ENCODE peak calls at places on chromosomes 12 and 14, in ten cellular contexts. R is IMR-90; K is CD8-positive, alpha-beta T cell; O is A549; B is fibroblast of pulmonary artery; A is mucosa of descending colon; M is astrocyte; L is left ventricle myocardium inferior; N is heart right ventricle; P is Peyer's patch. I is an unnamed sample.

GRCh38 chr14:106657460-106657859 is 1131.1 kb downstream of the TMEM121 start:
- DNase-seq in R (no peak), K (peak), O (no peak), B (no peak), A (no peak), M (no peak), L (no peak), N (no peak), P (peak), I (no peak)

GRCh38 chr12:25812295-25812694 is 146.2 kb upstream of the RASSF8 start:
- DNase-seq in R (no peak), K (no peak), O (no peak), B (no peak), A (no peak), M (no peak), L (no peak), N (no peak), P (no peak), I (no peak)

GRCh38 chr12:117501470-117501869 is 140.0 kb upstream of the NOS1 start:
- DNase-seq in R (no peak), K (no peak), O (no peak), B (no peak), A (no peak), M (no peak), L (peak), N (peak), P (no peak), I (no peak)

GRCh38 chr12:88946377-88946997 is 366.2 kb upstream of the KITLG start:
- DNase-seq in R (peak), K (no peak), O (no peak), B (peak), A (no peak), M (peak), L (no peak), N (no peak), P (no peak), I (peak)

GRCh38 chr14:65098586-65098985 is 3.7 kb downstream of the MAX start:
- DNase-seq in R (peak), K (no peak), O (no peak), B (peak), A (no peak), M (no peak), L (no peak), N (no peak), P (no peak), I (peak)

GRCh38 chr14:63193236-63193635 is 11.0 kb upstream of the RHOJ start:
- DNase-seq in R (no peak), K (no peak), O (no peak), B (no peak), A (no peak), M (no peak), L (no peak), N (no peak), P (no peak), I (no peak)

GRCh38 chr12:5259523-5259922 is 172.4 kb upstream of the NTF3 start:
- DNase-seq in R (peak), K (no peak), O (no peak), B (no peak), A (no peak), M (peak), L (no peak), N (no peak), P (no peak), I (no peak)

GRCh38 chr14:31943861-31944255 is 133.2 kb upstream of the ARHGAP5 start:
- DNase-seq in R (no peak), K (no peak), O (no peak), B (no peak), A (no peak), M (no peak), L (no peak), N (no peak), P (no peak), I (no peak)

GRCh38 chr14:93980464-93981201 is 4.3 kb upstream of the ASB2 start:
- DNase-seq in R (peak), K (no peak), O (no peak), B (no peak), A (no peak), M (peak), L (peak), N (peak), P (no peak), I (peak)

GRCh38 chr14:80445605-80446004 is 234.3 kb upstream of the DIO2 start:
- DNase-seq in R (no peak), K (no peak), O (no peak), B (no peak), A (no peak), M (no peak), L (no peak), N (no peak), P (no peak), I (no peak)

GRCh38 chr12:112664569-112664968 is 127.0 kb upstream of the RPH3A start:
- DNase-seq in R (no peak), K (no peak), O (peak), B (peak), A (no peak), M (no peak), L (no peak), N (no peak), P (no peak), I (peak)

GRCh38 chr12:24776856-24777255 is 172.0 kb downstream of the BCAT1 start:
- DNase-seq in R (no peak), K (no peak), O (no peak), B (peak), A (no peak), M (no peak), L (no peak), N (no peak), P (no peak), I (peak)

GRCh38 chr14:28902930-28903329 is 136.3 kb downstream of the FOXG1 start:
- DNase-seq in R (no peak), K (no peak), O (no peak), B (no peak), A (no peak), M (no peak), L (no peak), N (no peak), P (no peak), I (no peak)

GRCh38 chr12:78802593-78802992 is 62.0 kb upstream of the SYT1 start:
- DNase-seq in R (peak), K (no peak), O (peak), B (peak), A (no peak), M (peak), L (no peak), N (no peak), P (no peak), I (peak)

DNA sequence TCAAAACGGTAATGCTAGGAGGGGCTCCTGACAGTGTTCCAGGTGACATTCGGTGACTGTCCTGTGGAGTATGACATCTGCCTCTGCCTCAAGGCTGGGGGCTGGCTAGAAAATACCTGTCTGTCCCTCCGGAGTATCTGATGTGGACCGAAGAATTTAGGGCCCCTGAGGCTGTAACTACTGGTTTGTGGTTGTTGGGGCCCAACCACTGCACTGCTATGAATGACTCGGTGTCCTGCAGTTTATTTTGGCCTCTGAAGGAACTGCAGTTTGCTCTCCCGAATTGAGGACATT is 198.9 kb upstream of the CAND1 start:
- DNase-seq in R (no peak), K (no peak), O (no peak), B (no peak), A (no peak), M (no peak), L (no peak), N (no peak), P (no peak), I (no peak)
- H3K4me3 ChIP-seq in R (no peak), K (no peak), O (peak), B (no peak), A (no peak), M (peak), L (peak), N (no peak), P (no peak), I (no peak)

DNA sequence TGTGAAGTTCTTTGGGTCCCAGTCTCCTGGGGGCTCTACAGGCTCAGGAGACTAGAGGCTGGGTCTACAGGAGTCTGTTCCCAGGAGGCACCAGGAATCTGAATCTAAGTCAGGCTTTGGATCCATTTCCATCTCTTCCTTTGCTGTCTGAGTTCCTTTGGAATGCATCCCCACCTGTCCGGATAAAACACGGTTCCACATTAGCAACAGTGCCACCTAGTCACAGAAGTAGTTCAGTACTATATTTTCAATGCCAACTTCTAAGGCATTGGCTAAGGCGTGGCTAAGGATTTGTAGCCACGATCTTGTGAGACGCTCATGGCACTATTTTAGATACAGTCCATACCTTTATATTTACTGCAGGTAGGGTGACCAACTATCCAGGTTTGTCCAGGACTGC is 15.1 kb downstream of the ZC2HC1C start:
- DNase-seq in R (no peak), K (no peak), O (no peak), B (peak), A (no peak), M (no peak), L (no peak), N (no peak), P (no peak), I (no peak)
- TF ChIP-seq CTCF in R (no peak), K (no peak), O (peak), B (no peak), A (no peak), M (no peak), L (peak), N (peak), P (peak), I (peak)

DNA sequence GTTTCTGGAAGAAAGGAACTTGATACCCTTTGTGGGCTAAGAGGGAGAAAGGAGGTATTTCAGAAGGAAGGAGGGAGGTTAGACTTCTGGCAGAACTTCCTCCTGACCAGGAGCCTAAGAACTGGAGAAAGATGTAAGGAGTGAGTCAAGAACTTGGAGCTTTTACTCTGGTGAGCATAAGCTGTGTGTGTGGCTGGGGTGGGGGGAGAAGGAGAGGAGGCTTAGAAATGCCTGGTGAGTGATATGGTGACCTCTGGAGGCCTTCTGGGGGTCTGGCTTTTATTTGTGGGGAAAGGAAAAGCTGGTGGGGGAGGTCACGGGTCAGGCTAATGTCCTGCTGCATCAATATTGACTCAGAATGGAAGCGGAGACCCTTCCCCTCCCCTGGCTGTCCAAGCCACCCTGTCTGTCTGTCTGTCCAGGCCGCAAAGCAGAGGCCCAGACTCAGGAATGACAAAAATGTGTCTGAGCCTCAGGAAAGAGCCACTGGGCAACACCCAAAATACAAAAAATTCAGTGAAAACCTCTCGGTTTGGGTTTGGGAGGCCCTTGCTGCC is 4.8 kb downstream of the LRP1 start:
- DNase-seq in R (peak), K (no peak), O (no peak), B (no peak), A (no peak), M (peak), L (no peak), N (no peak), P (no peak), I (peak)
- H3K4me3 ChIP-seq in R (no peak), K (no peak), O (no peak), B (peak), A (no peak), M (peak), L (peak), N (peak), P (no peak), I (peak)

GRCh38 chr14:85195872-85196477 is 334.0 kb upstream of the FLRT2 start:
- DNase-seq in R (peak), K (no peak), O (peak), B (peak), A (no peak), M (no peak), L (no peak), N (no peak), P (no peak), I (peak)
- TF ChIP-seq CTCF in R (peak), K (no peak), O (peak), B (peak), A (no peak), M (peak), L (peak), N (peak), P (no peak), I (peak)

GRCh38 chr12:99985631-99986030 is 895 bp upstream of the ANKS1B start:
- DNase-seq in R (no peak), K (no peak), O (no peak), B (no peak), A (no peak), M (no peak), L (no peak), N (no peak), P (no peak), I (no peak)
- H3K4me3 ChIP-seq in R (no peak), K (no peak), O (peak), B (no peak), A (no peak), M (peak), L (peak), N (peak), P (no peak), I (peak)

DNA sequence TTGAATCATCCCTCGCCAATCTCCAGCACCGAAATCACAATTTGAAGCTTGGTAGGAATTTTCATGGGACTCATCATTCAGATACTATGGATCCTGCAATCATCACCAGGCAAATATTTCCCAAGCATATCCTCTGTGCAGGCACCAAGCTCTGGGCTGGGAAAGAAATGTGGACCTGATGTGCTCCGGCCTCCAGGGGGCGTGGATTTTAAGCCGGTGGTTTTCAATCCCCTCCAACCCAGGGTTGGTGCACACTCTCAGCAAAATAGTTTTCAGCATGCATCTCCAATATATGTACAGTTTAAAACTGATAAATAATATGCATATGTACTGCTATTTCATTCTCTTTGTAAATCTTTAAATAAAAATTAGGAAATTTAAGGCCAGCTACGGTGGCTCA is 98.9 kb downstream of the RBM19 start:
- DNase-seq in R (peak), K (no peak), O (peak), B (peak), A (no peak), M (no peak), L (no peak), N (no peak), P (no peak), I (peak)
- TF ChIP-seq CTCF in R (peak), K (no peak), O (peak), B (peak), A (no peak), M (peak), L (peak), N (peak), P (no peak), I (peak)

DNA sequence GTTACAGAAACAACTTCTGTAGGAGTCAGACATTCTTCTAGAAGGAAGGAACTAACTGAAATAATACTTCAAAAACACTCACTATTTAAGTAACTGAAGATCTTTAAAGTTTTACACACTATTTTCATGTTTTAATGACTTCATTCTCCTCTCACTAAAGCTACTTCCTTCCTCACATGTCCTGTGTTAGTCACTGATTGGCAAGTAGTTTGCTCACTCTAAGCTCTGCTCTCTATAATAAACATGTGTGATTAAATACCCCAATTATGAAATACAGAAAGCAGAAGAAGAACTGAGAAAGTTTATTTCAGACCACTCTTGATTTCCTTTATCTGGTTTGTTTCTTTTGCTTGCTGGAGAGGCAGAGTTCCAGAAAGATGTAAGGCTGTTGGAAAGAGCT is 521.9 kb upstream of the SEL1L start:
- DNase-seq in R (no peak), K (no peak), O (no peak), B (no peak), A (no peak), M (no peak), L (no peak), N (no peak), P (no peak), I (no peak)
- H3K4me3 ChIP-seq in R (no peak), K (no peak), O (no peak), B (no peak), A (no peak), M (no peak), L (no peak), N (no peak), P (no peak), I (no peak)

GRCh38 chr12:130473266-130473665 is 135.6 kb downstream of the PIWIL1 start:
- DNase-seq in R (no peak), K (no peak), O (no peak), B (no peak), A (peak), M (no peak), L (no peak), N (no peak), P (no peak), I (no peak)
- TF ChIP-seq CTCF in R (no peak), K (no peak), O (no peak), B (no peak), A (no peak), M (no peak), L (no peak), N (no peak), P (no peak), I (no peak)

GRCh38 chr12:106586803-106587684 is 4.2 kb downstream of the RFX4 start:
- DNase-seq in R (no peak), K (no peak), O (no peak), B (no peak), A (no peak), M (no peak), L (no peak), N (no peak), P (no peak), I (no peak)

GRCh38 chr12:106584104-106585064 is 1.6 kb downstream of the RFX4 start:
- DNase-seq in R (no peak), K (no peak), O (peak), B (no peak), A (no peak), M (no peak), L (no peak), N (no peak), P (no peak), I (peak)

GRCh38 chr12:106585237-106585834 is 2.5 kb downstream of the RFX4 start:
- DNase-seq in R (no peak), K (no peak), O (no peak), B (no peak), A (no peak), M (no peak), L (no peak), N (no peak), P (no peak), I (no peak)

GRCh38 chr12:106586535-106586802 is 3.7 kb downstream of the RFX4 start:
- DNase-seq in R (no peak), K (no peak), O (no peak), B (no peak), A (no peak), M (no peak), L (no peak), N (no peak), P (no peak), I (no peak)

DNA sequence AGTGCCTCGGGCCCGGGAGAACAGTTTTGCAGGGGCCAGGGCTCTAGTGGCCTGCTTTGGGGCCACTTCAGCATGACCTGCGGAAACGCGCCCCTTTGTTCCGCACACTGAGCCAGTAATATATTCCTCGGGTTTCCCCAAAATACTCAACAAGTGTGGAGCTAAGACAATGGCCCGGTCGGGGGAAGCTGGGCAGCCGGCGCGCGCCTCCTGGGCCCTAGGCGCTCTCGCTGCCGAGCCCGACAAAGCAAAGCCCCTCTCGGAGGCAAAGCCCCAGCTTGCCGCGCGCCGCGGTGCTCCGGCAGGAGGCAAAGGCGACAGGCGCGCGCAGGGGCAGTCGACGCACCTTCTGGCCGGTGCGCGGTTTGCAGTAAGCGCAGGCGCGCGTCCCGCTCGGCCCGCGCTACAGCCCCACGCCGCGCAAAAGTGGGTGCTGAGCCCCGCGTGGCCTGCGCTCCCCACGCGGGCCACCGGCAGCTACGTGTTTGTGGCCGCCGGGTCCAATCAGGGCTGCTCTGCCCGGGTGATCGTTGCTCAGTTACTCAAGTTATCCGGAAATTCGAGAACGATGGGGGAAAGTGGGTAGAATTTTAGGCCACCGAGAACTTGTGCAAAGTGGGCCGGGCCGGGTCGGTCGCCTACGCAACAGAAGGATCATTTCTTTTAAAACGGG is 3.2 kb downstream of the RFX4 start:
- DNase-seq in R (no peak), K (no peak), O (no peak), B (no peak), A (no peak), M (no peak), L (no peak), N (no peak), P (no peak), I (no peak)
- H3K4me3 ChIP-seq in R (no peak), K (no peak), O (peak), B (no peak), A (no peak), M (no peak), L (peak), N (no peak), P (no peak), I (no peak)